ENCODE peak calls at places on chromosome 17, in five cellular contexts. B, J, X, K and Q are unnamed samples.

GRCh38 chr17:7213895-7214299 is 5.7 kb downstream of the DLG4 start:
- DNase-seq in B (peak; percentile 77), X (peak; percentile 84), J (no peak), K (no peak), Q (no peak)

GRCh38 chr17:67052720-67053437 is 8.5 kb downstream of the CACNG1 start:
- DNase-seq in J (no peak), K (peak; percentile 47), X (no peak), B (no peak), Q (no peak)

GRCh38 chr17:50355336-50355700 is 9.4 kb downstream of the XYLT2 start:
- DNase-seq in K (no peak), J (no peak), B (no peak), X (no peak), Q (no peak)

GRCh38 chr17:66304304-66305174 is 2.1 kb downstream of the PRKCA start:
- DNase-seq in X (no peak), K (peak; percentile 50), B (peak; percentile 51), J (no peak), Q (no peak)

GRCh38 chr17:81285179-81285878 is 9.8 kb downstream of the SLC38A10 start:
- DNase-seq in X (peak; percentile 91), B (peak; percentile 34), K (peak; percentile 50), J (peak; percentile 78), Q (peak; percentile 82)

GRCh38 chr17:45983614-45984310 is 15.3 kb upstream of the STH start:
- DNase-seq in X (no peak), B (no peak), K (no peak), J (no peak), Q (no peak)

GRCh38 chr17:27513849-27514248 is 57.6 kb downstream of the KSR1 start:
- DNase-seq in B (no peak), X (no peak), J (no peak), K (no peak), Q (no peak)

GRCh38 chr17:77264617-77265230 is 124.0 kb downstream of the SEC14L1 start:
- DNase-seq in K (no peak), X (no peak), J (no peak), B (no peak), Q (no peak)

GRCh38 chr17:62703776-62704380 is 76.4 kb downstream of the MRC2 start:
- DNase-seq in K (peak; percentile 67), X (peak; percentile 87), J (peak; percentile 77), B (peak; percentile 48), Q (peak; percentile 79)

GRCh38 chr17:83064732-83065659 is 14.4 kb upstream of the METRNL start:
- DNase-seq in X (peak; percentile 74), J (peak; percentile 75), B (no peak), K (peak; percentile 67), Q (peak; percentile 10)

GRCh38 chr17:4232168-4232813 is 31.5 kb downstream of the ANKFY1 start:
- DNase-seq in B (peak; percentile 78), K (no peak), J (no peak), X (no peak), Q (no peak)

GRCh38 chr17:81448442-81448841 is 53.2 kb downstream of the BAHCC1 start:
- DNase-seq in J (no peak), X (no peak), K (no peak), B (no peak), Q (no peak)

GRCh38 chr17:11880714-11881113 is 116.6 kb downstream of the ZNF18 start:
- DNase-seq in B (no peak), J (no peak), X (no peak), K (peak; percentile 23), Q (no peak)

GRCh38 chr17:43740541-43740940 is 18.1 kb downstream of the SOST start:
- DNase-seq in K (no peak), X (no peak), B (peak; percentile 65), J (no peak), Q (no peak)

GRCh38 chr17:60079401-60079861 is 710 bp upstream of the HEATR6 start:
- DNase-seq in B (peak; percentile 25), X (no peak), J (no peak), K (no peak), Q (no peak)

GRCh38 chr17:45149669-45150603 is 1.7 kb downstream of the HEXIM1 start:
- DNase-seq in J (peak; percentile 61), X (peak; percentile 77), B (peak; percentile 62), K (peak; percentile 78), Q (peak; percentile 73)

GRCh38 chr17:20071824-20072691 is 62.9 kb downstream of the SPECC1 start:
- DNase-seq in X (no peak), J (no peak), B (no peak), K (no peak), Q (no peak)

GRCh38 chr17:81110488-81111040 is 54.7 kb upstream of the PVALEF start:
- DNase-seq in B (no peak), K (no peak), J (no peak), X (no peak), Q (no peak)

GRCh38 chr17:334974-335481 is 17.6 kb downstream of the RPH3AL start:
- DNase-seq in B (no peak), X (no peak), K (no peak), J (no peak), Q (no peak)

GRCh38 chr17:83155128-83156081 is 76.0 kb downstream of the METRNL start:
- DNase-seq in J (peak; percentile 29), X (no peak), K (no peak), B (peak; percentile 16), Q (no peak)

GRCh38 chr17:14304222-14304844 is 3.5 kb downstream of the HS3ST3B1 start:
- DNase-seq in J (peak; percentile 6), B (no peak), X (no peak), K (no peak), Q (no peak)

GRCh38 chr17:81221842-81222619 is 734 bp downstream of the CEP131 start:
- DNase-seq in J (no peak), K (no peak), X (no peak), B (no peak), Q (no peak)

GRCh38 chr17:280901-281300 is 71.7 kb downstream of the RPH3AL start:
- DNase-seq in X (peak; percentile 22), J (no peak), K (peak; percentile 9), B (no peak), Q (no peak)

GRCh38 chr17:48472485-48473281 is 42.7 kb upstream of the SKAP1 start:
- DNase-seq in B (peak; percentile 93), J (no peak), K (no peak), X (no peak), Q (no peak)

GRCh38 chr17:51853857-51854256 is 304.7 kb downstream of the CA10 start:
- DNase-seq in K (peak; percentile 37), J (no peak), X (no peak), B (no peak), Q (no peak)

GRCh38 chr17:66552381-66552780 is 250.0 kb downstream of the PRKCA start:
- DNase-seq in J (no peak), K (peak; percentile 44), B (no peak), X (no peak), Q (no peak)

GRCh38 chr17:1494203-1494602 is 1.7 kb upstream of the MYO1C start:
- DNase-seq in K (no peak), J (no peak), X (no peak), B (no peak), Q (no peak)

GRCh38 chr17:1496814-1497325 is 4.4 kb upstream of the MYO1C start:
- DNase-seq in B (no peak), J (no peak), K (no peak), X (no peak), Q (no peak)

GRCh38 chr17:1493291-1493980 is 950 bp upstream of the MYO1C start:
- DNase-seq in B (no peak), K (peak; percentile 61), X (peak; percentile 74), J (peak; percentile 50), Q (peak; percentile 62)

GRCh38 chr17:1495265-1495664 is 2.8 kb upstream of the MYO1C start:
- DNase-seq in X (no peak), J (no peak), B (peak; percentile 53), K (no peak), Q (peak; percentile 74)

DNA sequence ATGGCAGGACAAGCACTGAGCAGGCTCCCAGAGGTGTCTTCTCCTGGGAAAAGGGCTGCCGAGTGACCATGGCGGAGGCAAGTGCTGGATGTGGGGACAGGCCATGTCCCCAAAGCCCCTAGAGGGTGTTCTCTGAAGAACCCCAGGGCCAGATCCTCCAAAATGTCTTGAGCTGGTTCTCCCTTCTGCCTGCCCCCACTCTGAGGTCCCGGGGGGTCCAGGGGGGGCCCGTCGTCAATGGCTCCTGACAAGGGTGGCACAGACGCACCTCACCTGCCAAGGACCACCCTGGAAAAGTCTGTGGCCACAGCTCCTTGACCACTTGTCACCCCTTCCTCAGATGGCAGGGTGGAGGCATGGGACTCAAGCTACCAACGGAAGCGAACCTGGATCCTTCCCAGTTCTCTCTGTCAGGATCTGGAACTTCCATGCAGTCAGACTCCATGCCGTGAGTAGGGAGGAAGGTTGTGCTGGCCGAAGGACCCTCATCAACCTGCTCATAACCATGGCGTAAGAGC is 2.3 kb upstream of the MYO1C start:
- DNase-seq in B (no peak), X (no peak), J (no peak), K (no peak), Q (no peak)
- H3K4me1 ChIP-seq in B (peaks cover 2% of the 10 kb centered on the region), X (peaks cover 61% of the 10 kb centered on the region), J (peaks cover 9% of the 10 kb centered on the region), K (peaks cover 14% of the 10 kb centered on the region), Q (peaks cover 85% of the 10 kb centered on the region)

GRCh38 chr17:56756536-56756935 is 77.2 kb downstream of the C17orf67 start:
- DNase-seq in K (no peak), X (no peak), J (no peak), B (peak; percentile 98), Q (no peak)
- H3K9me3 ChIP-seq in K (no peaks in the 10 kb centered on the region), X (no peaks in the 10 kb centered on the region), J (no peaks in the 10 kb centered on the region), B (no peaks in the 10 kb centered on the region), Q (no peaks in the 10 kb centered on the region)

GRCh38 chr17:65181237-65182061 is 44.3 kb downstream of the RGS9 start:
- DNase-seq in K (no peak), X (no peak), J (no peak), B (peak; percentile 31), Q (no peak)
- TF ChIP-seq CTCF in K (no peak), X (no peak), J (no peak), B (no peak), Q (no peak)

GRCh38 chr17:2056221-2057129 is 1.6 kb downstream of the HIC1 start:
- DNase-seq in X (peak; percentile 60), J (no peak), B (peak; percentile 73), K (no peak), Q (no peak)

GRCh38 chr17:2054262-2054739 is 602 bp upstream of the HIC1 start:
- DNase-seq in X (no peak), K (no peak), J (no peak), B (peak; percentile 80), Q (no peak)

GRCh38 chr17:2054740-2055493 is at the start of gene HIC1:
- DNase-seq in K (peak; percentile 71), J (peak; percentile 72), B (peak; percentile 74), X (peak; percentile 87), Q (peak; percentile 85)

GRCh38 chr17:2057130-2057713 is 2.3 kb downstream of the HIC1 start:
- DNase-seq in B (no peak), K (no peak), J (no peak), X (no peak), Q (no peak)

DNA sequence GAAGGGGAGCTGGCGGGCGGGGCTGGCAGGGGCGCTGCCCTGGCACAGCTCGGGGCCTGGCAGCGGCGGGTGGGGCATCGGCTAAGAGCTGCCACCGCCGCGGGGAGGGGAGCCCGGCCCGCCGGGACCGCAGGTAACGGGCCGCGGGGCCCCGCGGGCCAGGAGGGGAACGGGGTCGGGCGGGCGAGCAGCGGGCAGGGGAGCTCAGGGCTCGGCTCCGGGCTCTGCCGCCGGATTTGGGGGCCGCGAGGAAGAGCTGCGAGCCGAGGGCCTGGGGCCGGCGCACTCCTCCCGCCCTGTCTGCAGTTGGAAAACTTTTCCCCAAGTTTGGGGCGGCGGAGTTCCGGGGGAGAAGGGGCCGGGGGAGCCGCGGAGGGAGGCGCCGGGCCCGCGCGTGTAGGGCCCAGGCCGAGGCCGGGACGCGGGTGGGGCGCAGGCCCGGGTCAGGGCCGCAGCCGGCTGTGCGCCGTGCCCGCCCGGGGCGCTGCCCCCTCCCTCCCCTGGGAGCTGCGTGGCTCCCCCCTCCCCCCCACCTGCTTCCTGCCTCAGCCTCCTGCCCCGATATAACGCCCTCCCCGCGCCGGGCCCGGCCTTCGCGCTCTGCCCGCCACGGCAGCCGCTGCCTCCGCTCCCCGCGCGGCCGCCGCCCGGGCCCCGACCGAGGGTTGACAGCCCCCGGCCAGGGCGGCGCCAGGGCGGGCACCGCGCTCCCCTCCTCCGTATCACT is 754 bp downstream of the HIC1 start:
- DNase-seq in B (no peak), J (no peak), K (no peak), X (no peak), Q (peak; percentile 68)
- H3K4me1 ChIP-seq in B (peaks cover 13% of the 10 kb centered on the region), J (no peaks in the 10 kb centered on the region), K (peaks cover 16% of the 10 kb centered on the region), X (peaks cover 67% of the 10 kb centered on the region), Q (peaks cover 73% of the 10 kb centered on the region)